ENCODE peak calls at places on chromosome 11, in seven cellular contexts. One of them, this sample, is unnamed.
A peak's percentile ranks its signal among the peaks of the same experiment; 100 is the strongest.

GRCh38 chr11:9138612-9139579 is 47.5 kb upstream of the SCUBE2 start:
- DNase-seq in body of pancreas: peak; percentile 81
- DNase-seq in stomach: peak; percentile 54
- DNase-seq in esophagus squamous epithelium: no peak
- DNase-seq in HepG2: peak; percentile 47
- DNase-seq in transverse colon: peak; percentile 17
- DNase-seq in lower leg skin: no peak
- DNase-seq in this sample: peak; percentile 72

GRCh38 chr11:12845739-12846358 is 163.3 kb upstream of the RASSF10 start:
- DNase-seq in transverse colon: peak; percentile 63
- DNase-seq in HepG2: peak; percentile 98
- DNase-seq in stomach: peak; percentile 55
- DNase-seq in body of pancreas: peak; percentile 89
- DNase-seq in esophagus squamous epithelium: no peak
- DNase-seq in lower leg skin: no peak
- DNase-seq in this sample: peak; percentile 20

GRCh38 chr11:2302280-2302843 is 549 bp downstream of the TSPAN32 start:
- DNase-seq in stomach: no peak
- DNase-seq in HepG2: no peak
- DNase-seq in transverse colon: no peak
- DNase-seq in body of pancreas: no peak
- DNase-seq in lower leg skin: peak; percentile 87
- DNase-seq in esophagus squamous epithelium: no peak
- DNase-seq in this sample: no peak

GRCh38 chr11:102398297-102398696 is 51.3 kb downstream of the BIRC2 start:
- DNase-seq in HepG2: no peak
- DNase-seq in transverse colon: no peak
- DNase-seq in body of pancreas: no peak
- DNase-seq in lower leg skin: no peak
- DNase-seq in stomach: no peak
- DNase-seq in esophagus squamous epithelium: no peak
- DNase-seq in this sample: no peak

GRCh38 chr11:132111781-132112380 is 741.5 kb downstream of the NTM start:
- DNase-seq in esophagus squamous epithelium: no peak
- DNase-seq in transverse colon: no peak
- DNase-seq in lower leg skin: no peak
- DNase-seq in body of pancreas: no peak
- DNase-seq in HepG2: no peak
- DNase-seq in stomach: no peak
- DNase-seq in this sample: no peak

GRCh38 chr11:95330332-95330731 is 99.3 kb upstream of the SESN3 start:
- DNase-seq in lower leg skin: no peak
- DNase-seq in HepG2: no peak
- DNase-seq in body of pancreas: no peak
- DNase-seq in transverse colon: no peak
- DNase-seq in esophagus squamous epithelium: no peak
- DNase-seq in stomach: no peak
- DNase-seq in this sample: no peak

GRCh38 chr11:44759743-44760476 is 33.1 kb downstream of the TSPAN18 start:
- DNase-seq in lower leg skin: peak; percentile 56
- DNase-seq in transverse colon: no peak
- DNase-seq in stomach: no peak
- DNase-seq in HepG2: no peak
- DNase-seq in body of pancreas: no peak
- DNase-seq in esophagus squamous epithelium: no peak
- DNase-seq in this sample: no peak

GRCh38 chr11:130124096-130124495 is 35.5 kb upstream of the ST14 start:
- DNase-seq in transverse colon: peak; percentile 28
- DNase-seq in body of pancreas: peak; percentile 74
- DNase-seq in HepG2: peak; percentile 97
- DNase-seq in stomach: peak; percentile 44
- DNase-seq in esophagus squamous epithelium: peak; percentile 21
- DNase-seq in lower leg skin: no peak
- DNase-seq in this sample: no peak

GRCh38 chr11:114308689-114309089 is 12.5 kb downstream of the NNMT start:
- DNase-seq in transverse colon: no peak
- DNase-seq in HepG2: no peak
- DNase-seq in lower leg skin: no peak
- DNase-seq in esophagus squamous epithelium: no peak
- DNase-seq in body of pancreas: peak; percentile 58
- DNase-seq in stomach: no peak
- DNase-seq in this sample: no peak

GRCh38 chr11:126703661-126704060 is 296.9 kb downstream of the KIRREL3 start:
- DNase-seq in HepG2: no peak
- DNase-seq in esophagus squamous epithelium: no peak
- DNase-seq in lower leg skin: no peak
- DNase-seq in body of pancreas: no peak
- DNase-seq in stomach: no peak
- DNase-seq in transverse colon: no peak
- DNase-seq in this sample: no peak

GRCh38 chr11:64351136-64351631 is 7.8 kb upstream of the RPS6KA4 start:
- DNase-seq in stomach: no peak
- DNase-seq in esophagus squamous epithelium: no peak
- DNase-seq in transverse colon: no peak
- DNase-seq in lower leg skin: no peak
- DNase-seq in HepG2: no peak
- DNase-seq in body of pancreas: no peak
- DNase-seq in this sample: no peak

GRCh38 chr11:6225024-6225423 is 9.4 kb downstream of the FHIP1B start:
- DNase-seq in stomach: no peak
- DNase-seq in esophagus squamous epithelium: no peak
- DNase-seq in body of pancreas: no peak
- DNase-seq in transverse colon: no peak
- DNase-seq in HepG2: no peak
- DNase-seq in lower leg skin: no peak
- DNase-seq in this sample: no peak

GRCh38 chr11:124864176-124864891 is 898 bp upstream of the ROBO3 start:
- DNase-seq in stomach: no peak
- DNase-seq in HepG2: no peak
- DNase-seq in body of pancreas: no peak
- DNase-seq in transverse colon: no peak
- DNase-seq in esophagus squamous epithelium: no peak
- DNase-seq in lower leg skin: peak; percentile 54
- DNase-seq in this sample: no peak

GRCh38 chr11:124938206-124938765 is 2.4 kb upstream of the HEPACAM start:
- DNase-seq in esophagus squamous epithelium: no peak
- DNase-seq in HepG2: peak; percentile 77
- DNase-seq in transverse colon: no peak
- DNase-seq in lower leg skin: no peak
- DNase-seq in stomach: no peak
- DNase-seq in body of pancreas: no peak
- DNase-seq in this sample: no peak

GRCh38 chr11:27910186-27910941 is 197.6 kb downstream of the KIF18A start:
- DNase-seq in body of pancreas: no peak
- DNase-seq in transverse colon: no peak
- DNase-seq in lower leg skin: no peak
- DNase-seq in esophagus squamous epithelium: no peak
- DNase-seq in stomach: no peak
- DNase-seq in HepG2: no peak
- DNase-seq in this sample: no peak

GRCh38 chr11:108286369-108286768 is 63.5 kb downstream of the ATM start:
- DNase-seq in lower leg skin: no peak
- DNase-seq in stomach: no peak
- DNase-seq in HepG2: no peak
- DNase-seq in transverse colon: no peak
- DNase-seq in esophagus squamous epithelium: no peak
- DNase-seq in body of pancreas: no peak
- DNase-seq in this sample: no peak

GRCh38 chr11:69157156-69157821 is 1.6 kb downstream of the SMIM38 start:
- DNase-seq in transverse colon: no peak
- DNase-seq in body of pancreas: peak; percentile 52
- DNase-seq in lower leg skin: no peak
- DNase-seq in HepG2: peak; percentile 91
- DNase-seq in stomach: no peak
- DNase-seq in esophagus squamous epithelium: no peak
- DNase-seq in this sample: no peak

GRCh38 chr11:129853508-129854228 is 38.0 kb downstream of the TMEM45B start:
- DNase-seq in stomach: peak; percentile 89
- DNase-seq in transverse colon: peak; percentile 86
- DNase-seq in lower leg skin: peak; percentile 91
- DNase-seq in HepG2: peak; percentile 85
- DNase-seq in esophagus squamous epithelium: no peak
- DNase-seq in body of pancreas: peak; percentile 82
- DNase-seq in this sample: peak; percentile 93

GRCh38 chr11:101034076-101034475 is 95.5 kb downstream of the PGR start:
- DNase-seq in stomach: peak; percentile 38
- DNase-seq in body of pancreas: peak; percentile 46
- DNase-seq in HepG2: no peak
- DNase-seq in esophagus squamous epithelium: no peak
- DNase-seq in lower leg skin: no peak
- DNase-seq in transverse colon: no peak
- DNase-seq in this sample: peak; percentile 67

GRCh38 chr11:46693597-46694012 is 6.8 kb downstream of the ARHGAP1 start:
- DNase-seq in transverse colon: no peak
- DNase-seq in body of pancreas: no peak
- DNase-seq in HepG2: no peak
- DNase-seq in esophagus squamous epithelium: no peak
- DNase-seq in stomach: no peak
- DNase-seq in lower leg skin: no peak
- DNase-seq in this sample: no peak

GRCh38 chr11:37689951-37690350 is 1091.9 kb upstream of the RAG2 start:
- DNase-seq in transverse colon: no peak
- DNase-seq in HepG2: no peak
- DNase-seq in stomach: no peak
- DNase-seq in lower leg skin: no peak
- DNase-seq in esophagus squamous epithelium: no peak
- DNase-seq in body of pancreas: no peak
- DNase-seq in this sample: no peak

GRCh38 chr11:97815667-97816066 is 1205.1 kb upstream of the CNTN5 start:
- DNase-seq in HepG2: no peak
- DNase-seq in lower leg skin: no peak
- DNase-seq in stomach: no peak
- DNase-seq in esophagus squamous epithelium: no peak
- DNase-seq in body of pancreas: no peak
- DNase-seq in transverse colon: no peak
- DNase-seq in this sample: no peak

DNA sequence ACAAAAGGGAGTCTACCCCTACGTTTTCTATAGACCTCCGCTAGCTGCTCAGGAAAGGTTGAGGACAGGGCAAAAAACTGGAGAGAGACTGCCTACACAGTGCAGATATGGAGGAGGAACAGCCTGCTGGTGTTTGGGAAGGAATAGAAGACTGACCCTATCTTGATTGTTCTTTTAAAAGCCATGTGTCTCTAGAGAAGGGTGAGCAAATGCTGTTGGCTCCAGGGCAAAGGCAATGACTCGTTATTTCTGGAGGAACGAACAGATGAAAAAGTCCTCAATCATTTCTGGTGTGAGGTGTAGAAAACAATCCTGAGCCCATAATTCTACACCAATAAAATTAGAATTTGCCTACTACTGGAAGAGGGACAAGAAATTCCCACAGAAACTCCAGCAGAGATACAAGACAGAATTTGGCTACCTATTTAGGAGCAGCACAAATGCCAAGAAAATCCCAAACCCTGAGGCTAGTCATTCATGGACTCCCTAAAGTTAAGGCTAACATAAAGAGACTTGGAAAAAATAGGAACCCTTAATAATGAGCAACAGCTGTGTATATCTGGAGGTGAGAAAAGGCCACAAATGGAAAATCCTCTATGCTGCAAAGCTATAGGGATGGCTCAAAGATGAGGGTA is 1206.3 kb upstream of the CNTN5 start:
- DNase-seq in lower leg skin: no peak
- DNase-seq in transverse colon: no peak
- DNase-seq in body of pancreas: no peak
- DNase-seq in stomach: no peak
- DNase-seq in esophagus squamous epithelium: no peak
- DNase-seq in HepG2: no peak
- DNase-seq in this sample: no peak
- TF ChIP-seq POLR2A in lower leg skin: no peak
- TF ChIP-seq POLR2A in transverse colon: no peak
- TF ChIP-seq POLR2A in body of pancreas: no peak
- TF ChIP-seq POLR2A in stomach: no peak
- TF ChIP-seq POLR2A in esophagus squamous epithelium: no peak
- TF ChIP-seq POLR2A in HepG2: no peak
- TF ChIP-seq POLR2A in this sample: no peak

GRCh38 chr11:66734215-66734614 is 5.2 kb upstream of the SPTBN2 start:
- DNase-seq in stomach: no peak
- DNase-seq in esophagus squamous epithelium: no peak
- DNase-seq in transverse colon: no peak
- DNase-seq in lower leg skin: no peak
- DNase-seq in body of pancreas: no peak
- DNase-seq in HepG2: no peak
- DNase-seq in this sample: no peak
- TF ChIP-seq POLR2A in stomach: no peak
- TF ChIP-seq POLR2A in esophagus squamous epithelium: no peak
- TF ChIP-seq POLR2A in transverse colon: no peak
- TF ChIP-seq POLR2A in lower leg skin: no peak
- TF ChIP-seq POLR2A in body of pancreas: no peak
- TF ChIP-seq POLR2A in HepG2: no peak
- TF ChIP-seq POLR2A in this sample: no peak

DNA sequence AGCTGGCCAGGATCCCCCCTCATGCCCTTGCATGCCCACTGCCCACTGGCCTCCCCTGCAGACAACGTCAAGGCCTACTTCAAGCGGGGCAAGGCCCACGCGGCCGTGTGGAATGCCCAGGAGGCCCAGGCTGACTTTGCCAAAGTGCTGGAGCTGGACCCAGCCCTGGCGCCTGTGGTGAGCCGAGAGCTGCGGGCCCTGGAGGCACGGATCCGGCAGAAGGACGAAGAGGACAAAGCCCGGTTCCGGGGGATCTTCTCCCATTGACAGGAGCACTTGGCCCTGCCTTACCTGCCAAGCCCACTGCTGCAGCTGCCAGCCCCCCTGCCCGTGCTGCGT is 7.9 kb downstream of the AIP start:
- DNase-seq in transverse colon: no peak
- DNase-seq in stomach: no peak
- DNase-seq in body of pancreas: no peak
- DNase-seq in HepG2: no peak
- DNase-seq in esophagus squamous epithelium: no peak
- DNase-seq in lower leg skin: peak; percentile 85
- DNase-seq in this sample: no peak
- TF ChIP-seq POLR2A in transverse colon: no peak
- TF ChIP-seq POLR2A in stomach: no peak
- TF ChIP-seq POLR2A in body of pancreas: no peak
- TF ChIP-seq POLR2A in HepG2: no peak
- TF ChIP-seq POLR2A in esophagus squamous epithelium: no peak
- TF ChIP-seq POLR2A in lower leg skin: no peak
- TF ChIP-seq POLR2A in this sample: no peak

DNA sequence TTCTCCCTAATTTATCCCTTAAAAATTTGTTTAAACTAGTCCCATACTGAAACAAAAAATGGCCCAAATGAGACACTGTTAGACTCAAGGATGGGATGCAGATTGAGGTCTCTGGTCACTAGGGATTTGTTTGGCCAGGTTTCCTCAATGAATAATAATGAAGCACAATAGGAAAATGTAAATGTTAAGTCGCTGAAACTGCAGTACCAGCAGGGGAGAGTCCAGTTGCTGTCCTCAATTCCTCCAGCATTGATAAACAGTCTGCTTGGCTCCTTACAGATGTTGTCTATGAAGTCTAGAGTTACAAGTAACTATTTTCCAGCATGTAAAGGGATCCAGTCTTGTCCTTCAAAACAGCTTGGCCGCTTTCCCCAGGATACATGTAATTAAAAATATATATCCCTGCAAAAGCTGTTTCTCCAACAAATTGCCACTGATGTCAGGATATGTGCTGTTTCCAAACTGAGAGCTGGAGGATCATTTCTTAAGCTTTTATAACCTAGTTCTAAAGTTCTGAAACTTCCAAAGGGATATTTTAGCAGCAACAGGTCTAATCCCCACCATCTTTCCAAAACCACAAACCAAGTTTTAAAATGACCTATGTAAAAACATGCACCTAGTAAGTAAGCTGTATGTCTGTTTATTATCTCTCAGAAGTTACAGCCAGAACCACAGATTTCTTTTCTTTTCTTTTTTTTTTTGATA is 2.1 kb downstream of the FZD4 start:
- DNase-seq in transverse colon: no peak
- DNase-seq in body of pancreas: no peak
- DNase-seq in lower leg skin: no peak
- DNase-seq in esophagus squamous epithelium: no peak
- DNase-seq in HepG2: no peak
- DNase-seq in stomach: no peak
- DNase-seq in this sample: no peak
- TF ChIP-seq POLR2A in transverse colon: no peak
- TF ChIP-seq POLR2A in body of pancreas: no peak
- TF ChIP-seq POLR2A in lower leg skin: no peak
- TF ChIP-seq POLR2A in esophagus squamous epithelium: no peak
- TF ChIP-seq POLR2A in HepG2: no peak
- TF ChIP-seq POLR2A in stomach: no peak
- TF ChIP-seq POLR2A in this sample: no peak